ENCODE peak calls at places on chromosomes 4 and X, in eight cellular contexts. P is Calu3, W is endodermal cell, F is MM.1S, J is brain microvascular endothelial cell, N is AG09309, T is mesothelial cell of epicardium, Q is choroid plexus epithelial cell. B is an unnamed sample.

GRCh38 chrX:44432641-44433040 is 89.2 kb upstream of the EFHC2 start:
- DNase-seq in P (no peak), W (no peak), F (no peak), J (no peak), N (no peak), T (no peak), Q (peak; percentile 35), B (no peak)

GRCh38 chrX:9953396-9953795 is 13.8 kb upstream of the CLDN34 start:
- DNase-seq in P (no peak), W (no peak), F (no peak), J (no peak), N (no peak), T (no peak), Q (no peak), B (no peak)

GRCh38 chr4:148090029-148090428 is 352.2 kb downstream of the NR3C2 start:
- DNase-seq in P (no peak), W (no peak), F (no peak), J (no peak), N (no peak), T (no peak), Q (no peak), B (no peak)

GRCh38 chr4:2788532-2789103 is 4.3 kb upstream of the SH3BP2 start:
- DNase-seq in P (no peak), W (peak; percentile 41), F (no peak), J (no peak), N (no peak), T (no peak), Q (no peak), B (no peak)

GRCh38 chr4:19496752-19497151 is 755.0 kb upstream of the SLIT2 start:
- DNase-seq in P (no peak), W (no peak), F (no peak), J (peak; percentile 34), N (no peak), T (no peak), Q (peak; percentile 50), B (no peak)

GRCh38 chrX:104318330-104319009 is 63.7 kb upstream of the ESX1 start:
- DNase-seq in P (peak; percentile 63), W (no peak), F (no peak), J (peak; percentile 17), N (no peak), T (no peak), Q (peak; percentile 30), B (no peak)

GRCh38 chr4:66769436-66769835 is 775.9 kb downstream of the CENPC start:
- DNase-seq in P (no peak), W (no peak), F (no peak), J (no peak), N (no peak), T (no peak), Q (no peak), B (no peak)

GRCh38 chrX:39377171-39377570 is 575.9 kb downstream of the MID1IP1 start:
- DNase-seq in P (no peak), W (no peak), F (no peak), J (no peak), N (no peak), T (no peak), Q (no peak), B (no peak)

GRCh38 chrX:21875013-21875412 is 19.2 kb downstream of the YY2 start:
- DNase-seq in P (no peak), W (no peak), F (no peak), J (no peak), N (no peak), T (no peak), Q (no peak), B (no peak)

GRCh38 chrX:107712231-107713204 is 63.1 kb downstream of the TSC22D3 start:
- DNase-seq in P (no peak), W (peak; percentile 48), F (no peak), J (peak; percentile 49), N (no peak), T (no peak), Q (peak; percentile 72), B (no peak)

GRCh38 chr4:64417974-64418373 is 8.7 kb upstream of the TECRL start:
- DNase-seq in P (no peak), W (no peak), F (no peak), J (no peak), N (no peak), T (no peak), Q (no peak), B (no peak)

GRCh38 chrX:79366888-79367749 is at the start of gene ITM2A:
- DNase-seq in P (peak; percentile 18), W (peak; percentile 83), F (peak; percentile 51), J (no peak), N (no peak), T (peak; percentile 46), Q (peak; percentile 13), B (peak; percentile 26)

GRCh38 chr4:8503801-8504200 is 63.2 kb downstream of the TRMT44 start:
- DNase-seq in P (no peak), W (peak; percentile 48), F (no peak), J (no peak), N (no peak), T (no peak), Q (no peak), B (no peak)

GRCh38 chrX:116526010-116526409 is 63.2 kb upstream of the CT83 start:
- DNase-seq in P (no peak), W (no peak), F (no peak), J (no peak), N (no peak), T (no peak), Q (no peak), B (no peak)

GRCh38 chrX:8323356-8323755 is 141.3 kb upstream of the VCX3B start:
- DNase-seq in P (no peak), W (peak; percentile 51), F (peak; percentile 7), J (no peak), N (no peak), T (no peak), Q (no peak), B (no peak)
- TF ChIP-seq CTCF in P (no peak), W (peak; percentile 66), F (peak; percentile 31), J (peak; percentile 26), N (no peak), T (no peak), Q (no peak), B (no peak)

GRCh38 chr4:164926301-164926700 is 49.3 kb downstream of the APELA start:
- DNase-seq in P (no peak), W (no peak), F (no peak), J (no peak), N (peak; percentile 37), T (no peak), Q (no peak), B (no peak)

GRCh38 chr4:164930647-164931046 is 46.8 kb downstream of the TRIM61 start:
- DNase-seq in P (no peak), W (no peak), F (no peak), J (no peak), N (no peak), T (no peak), Q (no peak), B (no peak)

GRCh38 chr4:164918956-164919355 is 42.0 kb downstream of the APELA start:
- DNase-seq in P (no peak), W (no peak), F (no peak), J (no peak), N (no peak), T (no peak), Q (no peak), B (no peak)

DNA sequence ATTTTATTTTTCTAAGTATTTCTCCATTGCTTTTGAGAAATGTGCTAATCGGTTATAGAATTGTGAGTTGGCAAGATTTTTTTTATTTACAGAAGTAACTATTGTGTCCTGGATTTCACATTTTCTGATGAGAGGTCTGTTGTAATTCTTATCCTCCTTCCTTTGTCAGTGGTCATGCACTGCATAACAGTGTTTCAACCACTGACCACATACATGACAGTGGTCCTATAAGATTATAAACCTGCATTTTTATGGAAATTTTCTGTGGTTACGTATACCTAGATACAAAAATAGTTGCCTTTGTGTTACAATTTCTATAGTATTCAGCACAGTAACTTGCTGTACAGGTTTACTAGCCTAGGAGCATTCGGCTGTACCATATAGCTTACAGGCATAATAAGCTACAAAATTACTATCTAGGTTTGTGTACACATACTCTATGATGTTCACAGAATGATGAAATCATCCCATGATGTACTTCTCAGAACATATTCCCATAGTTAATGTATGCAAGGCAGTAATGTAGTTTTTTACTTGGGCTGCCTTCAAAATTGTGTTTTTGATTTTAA is 47.8 kb downstream of the APELA start:
- DNase-seq in P (no peak), W (no peak), F (no peak), J (no peak), N (no peak), T (no peak), Q (no peak), B (no peak)
- TF ChIP-seq CTCF in P (no peak), W (no peak), F (no peak), J (no peak), N (no peak), T (no peak), Q (no peak), B (no peak)

GRCh38 chr4:154916068-154916467 is 135.0 kb downstream of the RBM46 start:
- DNase-seq in P (no peak), W (no peak), F (no peak), J (no peak), N (no peak), T (no peak), Q (no peak), B (no peak)

GRCh38 chr4:154908168-154908567 is 127.1 kb downstream of the RBM46 start:
- DNase-seq in P (no peak), W (no peak), F (no peak), J (no peak), N (no peak), T (no peak), Q (no peak), B (no peak)

GRCh38 chr4:154911608-154912098 is 130.6 kb downstream of the RBM46 start:
- DNase-seq in P (no peak), W (no peak), F (no peak), J (no peak), N (no peak), T (no peak), Q (no peak), B (no peak)

DNA sequence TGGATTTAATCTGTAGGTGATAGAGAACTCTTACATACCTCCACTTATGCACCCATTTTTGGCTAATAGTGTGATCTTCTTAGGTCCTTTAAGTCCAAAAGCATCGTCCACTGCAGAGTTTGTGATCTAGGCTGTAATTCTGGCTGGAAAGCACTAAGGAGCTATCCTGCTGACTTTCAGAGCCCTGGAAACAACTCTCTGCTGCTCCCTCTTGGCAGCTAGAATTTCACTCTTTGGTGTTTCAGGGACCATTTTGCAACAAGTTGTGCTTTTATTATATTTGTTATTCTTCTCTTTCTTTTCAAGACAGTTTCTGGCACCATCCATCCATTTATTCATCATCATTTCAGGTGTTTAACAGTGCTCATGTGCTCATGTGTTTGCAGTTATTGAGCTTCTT is 130.0 kb downstream of the RBM46 start:
- DNase-seq in P (no peak), W (peak; percentile 56), F (no peak), J (no peak), N (no peak), T (no peak), Q (peak; percentile 11), B (no peak)
- TF ChIP-seq CTCF in P (no peak), W (peak; percentile 74), F (no peak), J (no peak), N (peak; percentile 24), T (no peak), Q (no peak), B (no peak)

DNA sequence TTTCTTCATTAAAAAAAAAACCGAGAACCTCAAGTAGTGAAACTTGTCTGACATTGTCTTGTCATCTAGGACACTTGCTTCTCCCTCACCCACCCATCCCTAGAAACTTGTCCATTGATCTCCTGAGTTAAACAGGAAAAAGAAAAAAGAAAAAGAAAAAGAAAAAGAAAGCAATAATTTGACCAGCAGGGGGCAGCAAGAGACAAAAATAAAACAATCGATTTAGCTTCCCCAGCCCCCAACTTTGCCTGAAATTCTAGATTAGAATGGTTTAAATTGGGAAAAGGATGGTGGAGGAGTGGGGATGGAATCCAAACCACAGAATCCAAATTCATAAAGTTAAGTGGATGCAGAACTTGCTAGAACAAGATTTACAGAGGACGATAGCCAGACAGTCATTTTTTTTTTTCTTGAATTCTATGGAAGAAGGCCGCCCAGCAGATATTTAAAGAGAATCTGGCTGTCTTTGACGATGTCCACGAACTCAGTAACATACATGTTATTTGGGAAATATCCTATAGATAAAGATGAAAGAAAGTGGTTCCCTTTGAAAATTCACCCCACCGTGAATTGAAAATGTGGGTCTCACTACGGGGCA is 282.9 kb downstream of the USP46 start:
- DNase-seq in P (peak; percentile 14), W (no peak), F (peak; percentile 10), J (peak; percentile 31), N (peak; percentile 39), T (no peak), Q (peak; percentile 68), B (peak; percentile 18)
- TF ChIP-seq CTCF in P (peak; percentile 40), W (peak; percentile 80), F (peak; percentile 61), J (peak; percentile 49), N (peak; percentile 44), T (peak; percentile 99), Q (peak; percentile 56), B (peak; percentile 35)

B was measured in GM20000.